ENCODE peak calls at places on chromosomes 4 and X, in four cellular contexts. One of them, this sample, is unnamed.

GRCh38 chr4:110514889-110515479 is 39.0 kb downstream of the ENPEP start:
- DNase-seq in progenitor cell of endocrine pancreas: no peak
- DNase-seq in MCF 10A: peak
- DNase-seq in GM12878: no peak
- DNase-seq in this sample: no peak

GRCh38 chr4:144955104-144955503 is 142.9 kb downstream of the ANAPC10 start:
- DNase-seq in progenitor cell of endocrine pancreas: no peak
- DNase-seq in MCF 10A: no peak
- DNase-seq in GM12878: no peak
- DNase-seq in this sample: no peak

GRCh38 chrX:153457827-153458466 is 12.1 kb upstream of the TREX2 start:
- DNase-seq in progenitor cell of endocrine pancreas: no peak
- DNase-seq in MCF 10A: no peak
- DNase-seq in GM12878: no peak
- DNase-seq in this sample: no peak

GRCh38 chr4:37648084-37648817 is 37.9 kb downstream of the RELL1 start:
- DNase-seq in progenitor cell of endocrine pancreas: peak
- DNase-seq in MCF 10A: peak
- DNase-seq in GM12878: no peak
- DNase-seq in this sample: no peak

GRCh38 chrX:123358457-123358856 is 174.4 kb downstream of the GRIA3 start:
- DNase-seq in progenitor cell of endocrine pancreas: no peak
- DNase-seq in MCF 10A: no peak
- DNase-seq in GM12878: no peak
- DNase-seq in this sample: no peak

GRCh38 chr4:176044589-176044951 is 21.1 kb upstream of the WDR17 start:
- DNase-seq in progenitor cell of endocrine pancreas: no peak
- DNase-seq in MCF 10A: no peak
- DNase-seq in GM12878: no peak
- DNase-seq in this sample: no peak

GRCh38 chr4:113773014-113773413 is 11.5 kb upstream of the CAMK2D start:
- DNase-seq in progenitor cell of endocrine pancreas: no peak
- DNase-seq in MCF 10A: no peak
- DNase-seq in GM12878: no peak
- DNase-seq in this sample: no peak

GRCh38 chrX:51420610-51421009 is 75.8 kb downstream of the NUDT11 start:
- DNase-seq in progenitor cell of endocrine pancreas: no peak
- DNase-seq in MCF 10A: peak
- DNase-seq in GM12878: no peak
- DNase-seq in this sample: no peak

GRCh38 chr4:100590308-100590707 is 72.5 kb upstream of the EMCN start:
- DNase-seq in progenitor cell of endocrine pancreas: no peak
- DNase-seq in MCF 10A: no peak
- DNase-seq in GM12878: no peak
- DNase-seq in this sample: no peak

GRCh38 chr4:68271851-68272756 is 26.6 kb upstream of the TMPRSS11B start:
- DNase-seq in progenitor cell of endocrine pancreas: no peak
- DNase-seq in MCF 10A: peak
- DNase-seq in GM12878: no peak
- DNase-seq in this sample: no peak

GRCh38 chr4:119105605-119106004 is 30.0 kb upstream of the MYOZ2 start:
- DNase-seq in progenitor cell of endocrine pancreas: no peak
- DNase-seq in MCF 10A: no peak
- DNase-seq in GM12878: no peak
- DNase-seq in this sample: no peak

GRCh38 chr4:139256349-139256748 is 23.7 kb downstream of the MGARP start:
- DNase-seq in progenitor cell of endocrine pancreas: no peak
- DNase-seq in MCF 10A: no peak
- DNase-seq in GM12878: no peak
- DNase-seq in this sample: no peak

GRCh38 chr4:25144870-25145481 is 15.3 kb downstream of the SEPSECS start:
- DNase-seq in progenitor cell of endocrine pancreas: no peak
- DNase-seq in MCF 10A: peak
- DNase-seq in GM12878: no peak
- DNase-seq in this sample: no peak

DNA sequence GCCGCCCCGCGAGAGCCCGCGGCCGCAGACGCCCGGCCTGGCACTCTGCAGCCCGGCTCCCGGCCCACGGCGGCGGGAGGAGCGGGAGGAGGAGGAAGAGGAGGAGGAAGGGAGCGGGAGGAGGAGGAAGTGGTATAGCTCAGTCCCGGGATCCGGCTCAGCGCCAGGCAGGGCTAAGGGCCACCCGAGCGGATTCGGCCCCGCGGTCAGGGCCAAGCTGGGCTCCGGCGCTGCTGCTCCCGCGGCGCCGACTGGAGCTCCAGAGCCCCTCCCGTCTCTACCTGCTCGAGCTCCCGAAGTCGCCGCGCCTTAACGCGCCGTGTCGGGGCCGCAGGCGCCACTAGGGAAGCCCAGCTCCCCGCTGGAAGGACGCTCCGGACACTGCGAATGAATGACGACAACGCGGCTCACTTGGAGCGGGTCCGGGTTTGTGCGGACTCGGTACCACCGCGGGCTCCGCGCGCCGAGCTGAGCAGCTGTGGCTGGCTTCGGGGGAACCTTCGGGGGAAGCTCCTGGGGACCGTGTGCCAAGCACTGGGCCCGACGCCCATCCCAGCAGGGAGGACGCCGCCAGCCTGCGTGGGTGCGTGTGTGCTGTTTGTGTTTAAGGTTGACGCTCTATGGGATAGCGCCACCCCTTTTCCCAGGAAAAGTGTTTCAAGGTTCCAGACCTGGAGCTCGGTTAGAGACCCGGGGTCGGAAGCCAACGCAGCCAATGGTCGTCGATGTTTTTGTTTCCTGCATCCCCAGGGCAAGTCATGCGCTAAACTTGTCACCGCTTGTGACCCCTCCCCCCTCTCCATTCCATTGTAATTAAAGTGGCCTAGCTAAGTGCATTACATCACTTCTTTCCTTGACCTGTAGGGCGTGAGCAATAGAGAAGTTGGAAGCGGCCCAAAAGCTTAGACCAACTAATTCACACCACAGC is at the start of gene TBC1D9:
- DNase-seq in progenitor cell of endocrine pancreas: peak
- DNase-seq in MCF 10A: peak
- DNase-seq in GM12878: peak
- DNase-seq in this sample: no peak
- TF ChIP-seq CTCF in progenitor cell of endocrine pancreas: peak
- TF ChIP-seq CTCF in MCF 10A: no peak
- TF ChIP-seq CTCF in GM12878: no peak
- TF ChIP-seq CTCF in this sample: no peak

GRCh38 chr4:2931765-2932560 is 31.2 kb downstream of the NOP14 start:
- DNase-seq in progenitor cell of endocrine pancreas: no peak
- DNase-seq in MCF 10A: no peak
- DNase-seq in GM12878: peak
- DNase-seq in this sample: no peak
- TF ChIP-seq CTCF in progenitor cell of endocrine pancreas: no peak
- TF ChIP-seq CTCF in MCF 10A: no peak
- TF ChIP-seq CTCF in GM12878: peak
- TF ChIP-seq CTCF in this sample: no peak

GRCh38 chr4:16467061-16467460 is 240.8 kb upstream of the TAPT1 start:
- DNase-seq in progenitor cell of endocrine pancreas: no peak
- DNase-seq in MCF 10A: no peak
- DNase-seq in GM12878: no peak
- DNase-seq in this sample: no peak

GRCh38 chr4:16464651-16465050 is 238.4 kb upstream of the TAPT1 start:
- DNase-seq in progenitor cell of endocrine pancreas: no peak
- DNase-seq in MCF 10A: no peak
- DNase-seq in GM12878: no peak
- DNase-seq in this sample: no peak

GRCh38 chr4:16472537-16472936 is 246.3 kb upstream of the TAPT1 start:
- DNase-seq in progenitor cell of endocrine pancreas: no peak
- DNase-seq in MCF 10A: no peak
- DNase-seq in GM12878: no peak
- DNase-seq in this sample: no peak

GRCh38 chr4:16461362-16461761 is 235.1 kb upstream of the TAPT1 start:
- DNase-seq in progenitor cell of endocrine pancreas: no peak
- DNase-seq in MCF 10A: peak
- DNase-seq in GM12878: no peak
- DNase-seq in this sample: no peak

GRCh38 chr4:16466581-16466980 is 240.3 kb upstream of the TAPT1 start:
- DNase-seq in progenitor cell of endocrine pancreas: no peak
- DNase-seq in MCF 10A: no peak
- DNase-seq in GM12878: no peak
- DNase-seq in this sample: no peak
- TF ChIP-seq CTCF in progenitor cell of endocrine pancreas: no peak
- TF ChIP-seq CTCF in MCF 10A: no peak
- TF ChIP-seq CTCF in GM12878: no peak
- TF ChIP-seq CTCF in this sample: no peak

GRCh38 chr4:153153339-153153851 is 50.8 kb upstream of the TRIM2 start:
- DNase-seq in progenitor cell of endocrine pancreas: peak
- DNase-seq in MCF 10A: peak
- DNase-seq in GM12878: no peak
- DNase-seq in this sample: no peak
- TF ChIP-seq CTCF in progenitor cell of endocrine pancreas: no peak
- TF ChIP-seq CTCF in MCF 10A: no peak
- TF ChIP-seq CTCF in GM12878: no peak
- TF ChIP-seq CTCF in this sample: no peak

GRCh38 chrX:140057001-140057411 is 91.7 kb upstream of the CXorf66 start:
- DNase-seq in progenitor cell of endocrine pancreas: peak
- DNase-seq in MCF 10A: peak
- DNase-seq in GM12878: peak
- DNase-seq in this sample: no peak
- TF ChIP-seq CTCF in progenitor cell of endocrine pancreas: peak
- TF ChIP-seq CTCF in MCF 10A: peak
- TF ChIP-seq CTCF in GM12878: peak
- TF ChIP-seq CTCF in this sample: peak

This sample was measured in D721Med.